ENCODE peak calls at places on chromosomes 12 and 14, in seven cellular contexts. G is adipocyte, T is cardiac muscle cell, B is pancreas, C is tibial nerve, V is BE2C, S is MM.1S. F is an unnamed sample.

GRCh38 chr12:7190268-7191055 is 976 bp downstream of the PEX5 start:
- DNase-seq in T (peak; percentile 21), G (peak; percentile 60), B (peak; percentile 78), V (peak; percentile 32), C (peak; percentile 21), S (no peak), F (peak; percentile 74)

GRCh38 chr14:45716506-45716905 is 463.5 kb upstream of the MIS18BP1 start:
- DNase-seq in V (peak; percentile 59), S (no peak), C (no peak), T (no peak), B (no peak), G (no peak), F (no peak)

GRCh38 chr12:92462049-92462448 is 240.7 kb upstream of the PLEKHG7 start:
- DNase-seq in T (peak; percentile 68), S (peak; percentile 97), G (no peak), C (no peak), B (no peak), V (no peak), F (no peak)

GRCh38 chr12:52006726-52007157 is at the start of gene TAMALIN:
- DNase-seq in S (no peak), G (peak; percentile 83), B (peak; percentile 85), V (peak; percentile 81), C (peak; percentile 62), T (peak; percentile 85), F (no peak)

GRCh38 chr14:64337901-64338615 is 43.9 kb upstream of the ESR2 start:
- DNase-seq in B (peak; percentile 80), G (peak; percentile 84), S (peak; percentile 19), C (no peak), T (peak; percentile 62), V (peak; percentile 77), F (peak; percentile 78)

GRCh38 chr12:131223791-131224567 is 270.3 kb downstream of the ADGRD1 start:
- DNase-seq in T (no peak), B (peak; percentile 57), G (no peak), C (no peak), V (no peak), S (no peak), F (no peak)

GRCh38 chr14:80456200-80456599 is 244.9 kb upstream of the DIO2 start:
- DNase-seq in G (peak; percentile 39), B (no peak), T (peak; percentile 47), V (no peak), C (no peak), S (no peak), F (no peak)

GRCh38 chr12:7995266-7995963 is 37.1 kb upstream of the FOXJ2 start:
- DNase-seq in C (peak; percentile 60), V (peak; percentile 68), B (peak; percentile 61), G (peak; percentile 93), T (peak; percentile 89), S (peak; percentile 79), F (peak; percentile 92)

GRCh38 chr14:68216072-68216471 is 396.5 kb downstream of the RAD51B start:
- DNase-seq in T (no peak), S (no peak), C (no peak), G (no peak), B (no peak), V (no peak), F (no peak)

GRCh38 chr14:101719045-101719645 is 42.4 kb upstream of the PPP2R5C start:
- DNase-seq in V (no peak), B (no peak), G (no peak), T (no peak), C (no peak), S (no peak), F (no peak)

GRCh38 chr12:120413901-120414695 is 23.8 kb upstream of the COX6A1 start:
- DNase-seq in C (no peak), T (no peak), S (no peak), G (no peak), V (no peak), B (peak; percentile 88), F (no peak)

GRCh38 chr12:135127-135526 is 68.6 kb downstream of the IQSEC3 start:
- DNase-seq in T (no peak), S (no peak), V (no peak), G (no peak), C (no peak), B (no peak), F (no peak)

GRCh38 chr14:60348211-60348610 is 99.2 kb downstream of the PPM1A start:
- DNase-seq in B (no peak), T (no peak), S (peak; percentile 69), G (no peak), V (no peak), C (no peak), F (no peak)

GRCh38 chr12:97223419-97223818 is 239.2 kb upstream of the RMST start:
- DNase-seq in V (no peak), G (no peak), S (peak; percentile 63), T (no peak), B (no peak), C (no peak), F (no peak)

GRCh38 chr12:52217223-52217622 is 15.8 kb upstream of the KRT7 start:
- DNase-seq in S (no peak), C (no peak), V (peak; percentile 61), G (no peak), T (no peak), B (peak; percentile 95), F (no peak)

GRCh38 chr14:90384543-90384911 is 12.3 kb upstream of the CALM1 start:
- DNase-seq in T (no peak), C (no peak), B (no peak), G (no peak), S (peak; percentile 6), V (no peak), F (no peak)

GRCh38 chr14:57314690-57315089 is 45.9 kb downstream of the AP5M1 start:
- DNase-seq in S (no peak), G (no peak), T (no peak), B (no peak), V (no peak), C (no peak), F (no peak)

GRCh38 chr14:57319636-57320035 is 50.9 kb downstream of the AP5M1 start:
- DNase-seq in T (no peak), S (no peak), B (no peak), C (no peak), V (no peak), G (no peak), F (no peak)

GRCh38 chr14:57317248-57317833 is 48.6 kb downstream of the AP5M1 start:
- DNase-seq in C (peak; percentile 48), S (peak; percentile 45), V (peak; percentile 79), T (peak; percentile 85), G (peak; percentile 92), B (peak; percentile 62), F (peak; percentile 95)
- H3K4me1 ChIP-seq in C (no peaks in the 10 kb centered on the region), S (no peaks in the 10 kb centered on the region), V (no peaks in the 10 kb centered on the region), T (no peaks in the 10 kb centered on the region), G (no peaks in the 10 kb centered on the region), B (no peaks in the 10 kb centered on the region), F (no peaks in the 10 kb centered on the region)

GRCh38 chr14:69660344-69661193 is 49.2 kb downstream of the SUSD6 start:
- DNase-seq in S (no peak), V (no peak), T (no peak), B (no peak), C (no peak), G (no peak), F (no peak)

GRCh38 chr14:69654109-69654508 is 42.7 kb downstream of the SUSD6 start:
- DNase-seq in S (no peak), C (no peak), B (no peak), V (no peak), T (no peak), G (no peak), F (no peak)

GRCh38 chr14:69661194-69661537 is 49.8 kb downstream of the SUSD6 start:
- DNase-seq in S (no peak), G (no peak), V (no peak), C (no peak), T (no peak), B (no peak), F (no peak)

GRCh38 chr14:69658664-69659261 is 47.4 kb downstream of the SUSD6 start:
- DNase-seq in V (no peak), T (no peak), G (no peak), B (no peak), S (no peak), C (no peak), F (no peak)

GRCh38 chr14:69657961-69658360 is 46.6 kb downstream of the SUSD6 start:
- DNase-seq in V (no peak), T (peak; percentile 38), G (peak; percentile 34), C (no peak), S (no peak), B (peak; percentile 77), F (no peak)
- H3K4me3 ChIP-seq in V (no peak overlapping the region), T (no peak overlapping the region), G (peak overlapping the region; percentile 28), C (peak overlapping the region; percentile 30), S (no peak overlapping the region), B (no peak overlapping the region), F (no peak overlapping the region)

DNA sequence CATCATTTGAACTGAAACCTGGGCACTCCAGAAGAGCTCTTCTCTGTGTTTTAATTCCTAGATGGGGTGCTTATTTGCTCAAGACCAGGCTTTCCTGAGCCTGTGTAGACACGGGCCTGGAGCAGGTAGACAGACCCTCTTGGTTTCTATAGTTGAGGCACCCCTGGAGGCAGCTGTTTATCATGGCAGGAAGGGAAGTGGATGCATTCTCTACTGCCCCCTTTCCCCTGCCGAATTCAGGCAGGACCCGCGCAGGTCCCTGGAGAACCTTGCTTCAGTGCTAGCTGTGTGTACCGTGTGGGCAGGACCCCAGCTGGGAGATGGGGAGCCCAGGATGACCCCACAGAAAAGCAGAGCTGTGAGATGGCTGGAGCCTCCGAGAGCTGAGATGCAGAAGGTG is 6.0 kb downstream of the CACNA1C start:
- DNase-seq in B (no peak), G (no peak), C (no peak), T (no peak), S (no peak), V (no peak), F (no peak)
- H3K4me1 ChIP-seq in B (no peaks in the 10 kb centered on the region), G (peaks cover 20% of the 10 kb centered on the region), C (peaks cover 5% of the 10 kb centered on the region), T (peaks cover 39% of the 10 kb centered on the region), S (peaks cover 5% of the 10 kb centered on the region), V (no peaks in the 10 kb centered on the region), F (no peaks in the 10 kb centered on the region)

GRCh38 chr12:42588981-42589464 is 523 bp downstream of the PRICKLE1 start:
- DNase-seq in B (peak; percentile 78), V (peak; percentile 85), G (peak; percentile 73), S (no peak), C (peak; percentile 12), T (peak; percentile 51), F (no peak)

GRCh38 chr12:42589465-42590323 is at the start of gene PRICKLE1:
- DNase-seq in T (peak; percentile 72), S (peak; percentile 61), C (no peak), G (peak; percentile 85), V (peak; percentile 74), B (peak; percentile 72), F (no peak)

GRCh38 chr12:42590324-42590934 is 883 bp upstream of the PRICKLE1 start:
- DNase-seq in V (peak; percentile 44), B (peak; percentile 51), C (no peak), S (peak; percentile 16), G (peak; percentile 44), T (peak; percentile 37), F (no peak)

GRCh38 chr12:42587564-42588307 is 1.8 kb downstream of the PRICKLE1 start:
- DNase-seq in B (no peak), V (peak; percentile 30), T (peak; percentile 36), G (peak; percentile 66), S (no peak), C (no peak), F (no peak)

DNA sequence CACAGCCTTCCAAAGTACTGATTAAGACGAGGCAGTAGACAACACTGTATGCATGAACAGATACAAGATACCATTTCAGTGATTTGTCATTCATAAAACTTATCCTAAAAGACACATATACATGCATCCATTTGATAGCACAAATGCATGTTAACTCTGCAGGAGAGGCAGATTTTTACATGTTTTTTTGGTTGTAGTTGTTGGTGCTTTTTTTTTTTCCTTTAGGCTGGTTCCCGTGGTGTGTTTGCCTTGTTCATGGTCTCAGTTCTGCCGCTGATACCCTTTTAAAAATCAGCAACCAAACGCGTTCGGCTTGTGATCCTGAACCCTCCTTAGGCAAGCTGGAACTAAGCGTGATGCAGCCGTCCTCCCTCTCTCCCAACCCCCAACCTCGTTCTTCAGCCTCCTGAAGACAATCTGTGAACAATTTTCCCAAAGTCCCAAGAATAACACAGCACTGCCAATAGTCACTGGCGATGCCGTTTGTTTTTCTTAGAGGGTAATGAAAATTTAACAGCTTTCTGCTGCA is 1.2 kb downstream of the PRICKLE1 start:
- DNase-seq in C (no peak), T (peak; percentile 33), S (no peak), G (peak; percentile 57), V (peak; percentile 35), B (no peak), F (no peak)
- H3K4me3 ChIP-seq in C (peak overlapping the region; percentile 90), T (peak overlapping the region; percentile 87), S (no peak overlapping the region), G (peak overlapping the region; percentile 97), V (peak overlapping the region; percentile 93), B (peak overlapping the region; percentile 77), F (no peak overlapping the region)